ENCODE peak calls at places on chromosomes 12 and 14, in four cellular contexts. D is lung, K is A673, P is GM12865. F is an unnamed sample.

GRCh38 chr14:89912667-89913211 is 41.8 kb downstream of the EFCAB11 start:
- DNase-seq in D (no peak), K (peak; percentile 71), P (no peak), F (peak; percentile 100)

GRCh38 chr12:131217024-131217586 is 263.4 kb downstream of the ADGRD1 start:
- DNase-seq in D (no peak), K (no peak), P (no peak), F (no peak)

GRCh38 chr14:54220122-54220691 is 176.6 kb upstream of the CDKN3 start:
- DNase-seq in D (no peak), K (no peak), P (no peak), F (no peak)

GRCh38 chr12:40238221-40238902 is 13.6 kb downstream of the LRRK2 start:
- DNase-seq in D (no peak), K (no peak), P (no peak), F (no peak)

GRCh38 chr14:90107789-90108188 is 46.0 kb downstream of the KCNK13 start:
- DNase-seq in D (no peak), K (no peak), P (no peak), F (no peak)

GRCh38 chr12:93109794-93110203 is 180.7 kb upstream of the EEA1 start:
- DNase-seq in D (no peak), K (no peak), P (peak; percentile 41), F (no peak)

GRCh38 chr12:111069886-111070285 is 149.5 kb upstream of the MYL2 start:
- DNase-seq in D (no peak), K (peak; percentile 15), P (no peak), F (no peak)

GRCh38 chr14:92923744-92924103 is 774 bp downstream of the CHGA start:
- DNase-seq in D (no peak), K (no peak), P (no peak), F (no peak)

GRCh38 chr14:22897357-22897756 is 14.3 kb downstream of the REM2 start:
- DNase-seq in D (no peak), K (no peak), P (no peak), F (no peak)

GRCh38 chr14:100440758-100441203 is 117.6 kb downstream of the SLC25A47 start:
- DNase-seq in D (no peak), K (no peak), P (no peak), F (no peak)

GRCh38 chr12:113997365-113997764 is 31.2 kb upstream of the RBM19 start:
- DNase-seq in D (no peak), K (no peak), P (peak; percentile 35), F (no peak)

GRCh38 chr14:54537651-54538050 is 27.9 kb downstream of the CGRRF1 start:
- DNase-seq in D (no peak), K (no peak), P (no peak), F (no peak)

GRCh38 chr14:22900088-22900799 is 17.2 kb downstream of the REM2 start:
- DNase-seq in D (no peak), K (peak; percentile 79), P (peak; percentile 82), F (peak; percentile 58)

GRCh38 chr14:92484132-92484823 is 29.3 kb upstream of the RIN3 start:
- DNase-seq in D (peak; percentile 17), K (no peak), P (no peak), F (no peak)

GRCh38 chr12:122126713-122127597 is 47.1 kb downstream of the IL31 start:
- DNase-seq in D (no peak), K (no peak), P (no peak), F (no peak)

GRCh38 chr12:116881325-116881866 is at the start of gene HRK:
- DNase-seq in D (no peak), K (peak; percentile 34), P (no peak), F (no peak)

GRCh38 chr14:55152052-55152753 is 23.2 kb downstream of the LGALS3 start:
- DNase-seq in D (no peak), K (no peak), P (no peak), F (peak; percentile 10)

GRCh38 chr12:119710374-119710773 is 42.4 kb downstream of the PRKAB1 start:
- DNase-seq in D (peak; percentile 56), K (no peak), P (no peak), F (no peak)

GRCh38 chr14:56738020-56738419 is 72.3 kb downstream of the OTX2 start:
- DNase-seq in D (no peak), K (no peak), P (no peak), F (no peak)

GRCh38 chr12:88035907-88036289 is 6.7 kb upstream of the C12orf50 start:
- DNase-seq in D (no peak), K (no peak), P (peak; percentile 24), F (no peak)

GRCh38 chr12:87266305-87266704 is 762.9 kb downstream of the C12orf50 start:
- DNase-seq in D (no peak), K (peak; percentile 29), P (peak; percentile 2), F (no peak)

GRCh38 chr14:58327019-58327418 is 28.7 kb downstream of the ARID4A start:
- DNase-seq in D (no peak), K (no peak), P (no peak), F (no peak)

GRCh38 chr12:76764856-76765255 is 941 bp downstream of the ZDHHC17 start:
- DNase-seq in D (no peak), K (peak; percentile 10), P (peak; percentile 23), F (no peak)

GRCh38 chr14:24070285-24071143 is 848 bp upstream of the CPNE6 start:
- DNase-seq in D (no peak), K (no peak), P (no peak), F (no peak)

GRCh38 chr12:180445-180844 is 33.5 kb downstream of the SLC6A12 start:
- DNase-seq in D (no peak), K (no peak), P (peak; percentile 65), F (no peak)

GRCh38 chr12:110756611-110757010 is 13.9 kb upstream of the PPP1CC start:
- DNase-seq in D (no peak), K (no peak), P (no peak), F (peak; percentile 39)

GRCh38 chr12:12017135-12017581 is 53.6 kb upstream of the BCL2L14 start:
- DNase-seq in D (no peak), K (no peak), P (no peak), F (no peak)

GRCh38 chr14:30607156-30607780 is 14.9 kb upstream of the SCFD1 start:
- DNase-seq in D (no peak), K (no peak), P (no peak), F (peak; percentile 25)

GRCh38 chr14:30614155-30614554 is 8.0 kb upstream of the SCFD1 start:
- DNase-seq in D (no peak), K (no peak), P (no peak), F (no peak)

GRCh38 chr14:30608533-30609006 is 13.5 kb upstream of the SCFD1 start:
- DNase-seq in D (no peak), K (peak; percentile 23), P (no peak), F (peak; percentile 57)

GRCh38 chr14:30610719-30611388 is 11.3 kb upstream of the SCFD1 start:
- DNase-seq in D (peak; percentile 61), K (peak; percentile 72), P (peak; percentile 27), F (peak; percentile 28)
- TF ChIP-seq CTCF in D (peak; percentile 16), K (peak; percentile 52), P (no peak), F (peak; percentile 57)

GRCh38 chr12:31962076-31962475 is 2.9 kb downstream of the RESF1 start:
- DNase-seq in D (no peak), K (no peak), P (no peak), F (no peak)

GRCh38 chr12:31958601-31959000 is 614 bp upstream of the RESF1 start:
- DNase-seq in D (no peak), K (no peak), P (no peak), F (no peak)

GRCh38 chr12:31959051-31959700 is at the start of gene RESF1:
- DNase-seq in D (peak; percentile 89), K (peak; percentile 95), P (peak; percentile 96), F (peak; percentile 62)

GRCh38 chr12:31961137-31961536 is 1.9 kb downstream of the RESF1 start:
- DNase-seq in D (no peak), K (no peak), P (no peak), F (no peak)

DNA sequence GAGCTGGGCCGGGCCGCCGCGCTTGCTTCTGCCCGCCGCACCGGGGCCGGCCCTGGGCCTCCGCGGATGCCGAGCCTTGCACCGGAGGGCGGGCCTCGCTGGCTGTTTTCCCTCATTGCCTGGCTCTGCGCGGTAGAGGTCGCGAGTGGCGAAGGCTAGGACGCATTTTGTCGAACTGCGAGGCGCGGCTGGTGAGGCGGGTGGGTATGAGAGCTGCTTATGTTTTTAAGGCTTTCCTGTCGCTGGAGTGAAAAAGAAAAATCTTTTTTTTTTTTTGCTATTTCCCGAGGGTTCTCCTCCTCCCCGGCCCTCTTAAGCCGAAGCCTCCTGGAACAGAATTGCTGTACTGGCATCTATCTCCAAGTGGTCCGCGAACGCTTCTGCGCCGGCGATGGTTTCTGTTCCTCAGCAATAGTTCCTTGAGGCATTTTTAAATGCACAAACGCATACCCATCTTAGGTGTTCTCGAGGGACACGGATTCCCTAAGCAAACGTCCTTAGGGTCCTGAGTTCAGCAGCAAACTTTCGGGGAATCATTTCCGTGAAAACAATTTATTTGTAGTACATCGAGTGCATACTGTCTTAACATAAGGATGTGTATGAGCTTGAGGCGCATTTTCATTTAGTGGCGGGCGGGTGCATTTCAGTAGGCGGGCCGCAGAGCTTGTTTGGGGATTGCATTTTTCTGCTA is 631 bp downstream of the RESF1 start:
- DNase-seq in D (peak; percentile 68), K (peak; percentile 71), P (peak; percentile 76), F (peak; percentile 39)
- TF ChIP-seq CTCF in D (no peak), K (no peak), P (peak; percentile 24), F (no peak)

GRCh38 chr12:106919910-106920544 is 35.7 kb upstream of the TMEM263 start:
- DNase-seq in D (no peak), K (peak; percentile 72), P (peak; percentile 51), F (peak; percentile 50)

GRCh38 chr12:106926657-106927056 is 29.1 kb upstream of the TMEM263 start:
- DNase-seq in D (no peak), K (no peak), P (no peak), F (no peak)

GRCh38 chr12:106918746-106919145 is 37.0 kb upstream of the TMEM263 start:
- DNase-seq in D (no peak), K (peak; percentile 62), P (no peak), F (no peak)

GRCh38 chr12:106924458-106924857 is 31.2 kb upstream of the TMEM263 start:
- DNase-seq in D (no peak), K (no peak), P (no peak), F (no peak)
- TF ChIP-seq CTCF in D (no peak), K (no peak), P (no peak), F (no peak)

DNA sequence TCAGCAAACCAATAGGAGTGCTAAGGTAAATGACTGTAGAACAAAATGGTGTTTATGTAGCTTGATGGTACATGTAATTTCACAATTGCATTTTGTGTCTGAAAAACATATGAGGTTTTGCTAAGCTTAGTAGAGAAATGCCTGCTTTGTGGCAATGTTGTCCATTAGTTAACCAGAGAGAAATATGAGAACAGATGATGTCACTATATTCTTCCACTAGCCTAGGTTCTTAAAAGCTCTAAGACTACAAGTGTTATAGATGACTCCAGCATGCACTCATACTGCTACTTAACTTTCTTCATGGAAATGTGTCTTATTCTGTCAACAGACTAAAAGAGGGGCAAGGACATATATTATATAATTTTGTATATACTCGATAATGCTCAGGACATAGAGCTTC is 309.4 kb downstream of the APAF1 start:
- DNase-seq in D (no peak), K (no peak), P (no peak), F (no peak)
- TF ChIP-seq CTCF in D (no peak), K (no peak), P (no peak), F (no peak)

GRCh38 chr14:82872494-82872893 is 1338.8 kb upstream of the SEL1L start:
- DNase-seq in D (no peak), K (peak; percentile 47), P (peak; percentile 1), F (no peak)
- TF ChIP-seq CTCF in D (no peak), K (peak; percentile 60), P (peak; percentile 4), F (no peak)

F was measured in HFFc6.